ENCODE peak calls at places on chromosomes 6 and 20, in seven cellular contexts. One of them, this sample, is unnamed.

GRCh38 chr20:62774076-62774714 is 22.1 kb upstream of the MRGBP start:
- DNase-seq in HCT116: no peak
- DNase-seq in H1: no peak
- DNase-seq in HepG2: no peak
- DNase-seq in K562: no peak
- DNase-seq in SK-N-SH: no peak
- DNase-seq in GM12878: no peak
- DNase-seq in this sample: no peak

GRCh38 chr6:28141500-28142329 is at the start of gene ZKSCAN8:
- DNase-seq in SK-N-SH: peak; percentile 90
- DNase-seq in K562: peak; percentile 95
- DNase-seq in GM12878: peak; percentile 78
- DNase-seq in HepG2: peak; percentile 97
- DNase-seq in H1: peak; percentile 90
- DNase-seq in HCT116: peak; percentile 94
- DNase-seq in this sample: peak; percentile 59

GRCh38 chr20:35092524-35093244 is at the start of gene TRPC4AP:
- DNase-seq in GM12878: peak; percentile 57
- DNase-seq in HepG2: peak; percentile 92
- DNase-seq in HCT116: peak; percentile 76
- DNase-seq in H1: peak; percentile 92
- DNase-seq in SK-N-SH: peak; percentile 94
- DNase-seq in K562: peak; percentile 88
- DNase-seq in this sample: peak; percentile 94

GRCh38 chr6:6712258-6712978 is 123.9 kb downstream of the LY86 start:
- DNase-seq in K562: peak; percentile 91
- DNase-seq in HCT116: peak; percentile 38
- DNase-seq in SK-N-SH: no peak
- DNase-seq in H1: no peak
- DNase-seq in GM12878: no peak
- DNase-seq in HepG2: peak; percentile 83
- DNase-seq in this sample: no peak

GRCh38 chr20:63703976-63704748 is 3.6 kb downstream of the ARFRP1 start:
- DNase-seq in HCT116: no peak
- DNase-seq in K562: peak; percentile 2
- DNase-seq in SK-N-SH: no peak
- DNase-seq in HepG2: no peak
- DNase-seq in GM12878: no peak
- DNase-seq in H1: no peak
- DNase-seq in this sample: no peak

GRCh38 chr20:18743665-18744440 is 69.7 kb upstream of the SCP2D1 start:
- DNase-seq in SK-N-SH: no peak
- DNase-seq in HCT116: no peak
- DNase-seq in GM12878: no peak
- DNase-seq in HepG2: no peak
- DNase-seq in H1: no peak
- DNase-seq in K562: no peak
- DNase-seq in this sample: no peak

GRCh38 chr6:138817799-138818198 is 21.9 kb downstream of the ECT2L start:
- DNase-seq in H1: peak; percentile 64
- DNase-seq in HepG2: no peak
- DNase-seq in K562: no peak
- DNase-seq in GM12878: no peak
- DNase-seq in HCT116: peak; percentile 99
- DNase-seq in SK-N-SH: no peak
- DNase-seq in this sample: peak; percentile 95

GRCh38 chr20:19824861-19825260 is 66.8 kb downstream of the RIN2 start:
- DNase-seq in GM12878: no peak
- DNase-seq in HCT116: no peak
- DNase-seq in SK-N-SH: no peak
- DNase-seq in H1: no peak
- DNase-seq in HepG2: no peak
- DNase-seq in K562: no peak
- DNase-seq in this sample: no peak

GRCh38 chr6:30646450-30647038 is 389 bp upstream of the C6orf136 start:
- DNase-seq in HepG2: no peak
- DNase-seq in H1: peak; percentile 47
- DNase-seq in SK-N-SH: peak; percentile 45
- DNase-seq in GM12878: no peak
- DNase-seq in K562: peak; percentile 66
- DNase-seq in HCT116: no peak
- DNase-seq in this sample: no peak

GRCh38 chr20:7171911-7172310 is 404.4 kb downstream of the BMP2 start:
- DNase-seq in SK-N-SH: no peak
- DNase-seq in HCT116: no peak
- DNase-seq in GM12878: no peak
- DNase-seq in HepG2: no peak
- DNase-seq in K562: no peak
- DNase-seq in H1: no peak
- DNase-seq in this sample: no peak

GRCh38 chr6:15843764-15844163 is 180.9 kb upstream of the DTNBP1 start:
- DNase-seq in GM12878: no peak
- DNase-seq in H1: no peak
- DNase-seq in HCT116: no peak
- DNase-seq in K562: no peak
- DNase-seq in SK-N-SH: no peak
- DNase-seq in HepG2: no peak
- DNase-seq in this sample: no peak

GRCh38 chr6:42378125-42378524 is 73.6 kb downstream of the TRERF1 start:
- DNase-seq in HCT116: no peak
- DNase-seq in SK-N-SH: no peak
- DNase-seq in H1: no peak
- DNase-seq in HepG2: no peak
- DNase-seq in GM12878: no peak
- DNase-seq in K562: no peak
- DNase-seq in this sample: no peak
- TF ChIP-seq JUND in HCT116: no peak
- TF ChIP-seq JUND in SK-N-SH: no peak
- TF ChIP-seq JUND in H1: no peak
- TF ChIP-seq JUND in HepG2: no peak
- TF ChIP-seq JUND in GM12878: no peak
- TF ChIP-seq JUND in K562: no peak
- TF ChIP-seq JUND in this sample: no peak

DNA sequence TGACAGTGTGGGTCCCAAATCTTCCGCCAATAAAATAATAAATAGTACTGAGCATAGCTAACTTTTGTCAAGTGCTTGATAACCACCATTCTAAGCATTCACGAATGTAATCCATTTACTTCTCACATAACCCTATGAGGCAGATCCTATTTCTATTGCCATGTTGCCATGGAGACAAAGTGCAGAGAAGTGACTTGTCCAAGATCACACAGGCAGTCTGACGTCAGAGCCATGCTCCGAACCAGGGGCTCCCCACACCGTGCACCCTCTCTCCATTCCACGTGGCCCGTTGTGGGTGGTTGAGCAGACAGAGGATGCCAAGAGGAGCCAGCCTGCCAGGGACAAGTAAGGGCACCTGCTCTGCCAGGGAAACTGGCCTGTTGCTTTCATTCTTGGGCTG is 38.9 kb downstream of the CDH22 start:
- DNase-seq in K562: no peak
- DNase-seq in SK-N-SH: no peak
- DNase-seq in HCT116: no peak
- DNase-seq in HepG2: no peak
- DNase-seq in GM12878: no peak
- DNase-seq in H1: no peak
- DNase-seq in this sample: no peak
- TF ChIP-seq JUND in K562: no peak
- TF ChIP-seq JUND in SK-N-SH: no peak
- TF ChIP-seq JUND in HCT116: no peak
- TF ChIP-seq JUND in HepG2: no peak
- TF ChIP-seq JUND in GM12878: no peak
- TF ChIP-seq JUND in H1: no peak
- TF ChIP-seq JUND in this sample: no peak

DNA sequence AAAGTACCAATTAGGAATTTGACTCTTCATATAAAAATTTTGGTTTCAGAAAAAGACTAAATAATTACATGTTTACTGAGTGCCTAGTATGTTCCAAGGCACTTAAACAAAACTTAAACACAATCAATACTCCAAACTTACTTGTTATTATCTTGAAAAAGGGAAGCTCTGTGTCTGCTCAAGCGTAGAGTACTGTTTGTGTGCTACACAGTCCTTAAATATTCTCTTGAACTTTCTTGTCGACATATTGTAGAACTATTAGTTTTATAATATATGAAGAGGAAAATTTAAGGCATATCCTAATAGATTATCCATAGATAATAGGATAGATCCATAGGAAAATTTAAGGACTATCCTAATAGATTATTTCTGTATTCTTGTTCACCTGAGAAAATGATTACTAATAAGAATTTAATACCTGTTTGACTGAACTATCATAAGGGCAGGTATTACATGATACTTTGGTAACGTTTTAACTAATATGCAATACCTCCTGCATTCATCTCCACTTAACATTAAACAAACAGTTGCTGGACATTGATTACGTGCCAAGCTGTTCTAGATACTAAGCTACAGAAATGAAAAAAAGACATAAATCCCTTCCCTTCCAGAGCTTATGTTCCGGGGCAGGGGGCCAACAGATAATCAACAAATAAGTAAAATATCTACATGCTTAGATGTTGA is 115.1 kb upstream of the BCLAF1 start:
- DNase-seq in HepG2: no peak
- DNase-seq in K562: no peak
- DNase-seq in SK-N-SH: no peak
- DNase-seq in HCT116: no peak
- DNase-seq in GM12878: no peak
- DNase-seq in H1: no peak
- DNase-seq in this sample: no peak
- TF ChIP-seq JUND in HepG2: no peak
- TF ChIP-seq JUND in K562: no peak
- TF ChIP-seq JUND in SK-N-SH: no peak
- TF ChIP-seq JUND in HCT116: no peak
- TF ChIP-seq JUND in GM12878: no peak
- TF ChIP-seq JUND in H1: no peak
- TF ChIP-seq JUND in this sample: no peak

DNA sequence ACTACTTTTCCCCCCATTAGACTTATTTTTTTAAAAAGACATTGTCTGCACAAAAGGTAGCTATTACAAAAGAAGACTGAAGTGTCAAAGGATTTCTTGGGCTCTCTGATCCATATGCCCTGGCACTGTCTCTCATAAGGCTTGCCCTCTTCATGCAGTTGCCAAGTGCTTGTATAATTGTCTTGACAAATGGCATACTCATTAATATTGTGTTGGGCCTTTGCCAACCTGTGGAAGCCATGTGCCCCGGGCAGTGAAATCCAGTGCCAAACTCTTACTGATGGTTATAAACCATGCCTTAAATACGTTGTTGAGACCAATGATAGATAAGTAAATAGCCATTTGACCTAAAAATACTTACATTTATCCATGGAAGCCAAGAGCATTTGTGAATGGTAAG is 98.1 kb downstream of the FARS2 start:
- DNase-seq in HepG2: no peak
- DNase-seq in K562: no peak
- DNase-seq in H1: no peak
- DNase-seq in GM12878: no peak
- DNase-seq in HCT116: no peak
- DNase-seq in SK-N-SH: peak; percentile 42
- DNase-seq in this sample: no peak
- TF ChIP-seq JUND in HepG2: no peak
- TF ChIP-seq JUND in K562: no peak
- TF ChIP-seq JUND in H1: no peak
- TF ChIP-seq JUND in GM12878: no peak
- TF ChIP-seq JUND in HCT116: no peak
- TF ChIP-seq JUND in SK-N-SH: no peak
- TF ChIP-seq JUND in this sample: no peak

DNA sequence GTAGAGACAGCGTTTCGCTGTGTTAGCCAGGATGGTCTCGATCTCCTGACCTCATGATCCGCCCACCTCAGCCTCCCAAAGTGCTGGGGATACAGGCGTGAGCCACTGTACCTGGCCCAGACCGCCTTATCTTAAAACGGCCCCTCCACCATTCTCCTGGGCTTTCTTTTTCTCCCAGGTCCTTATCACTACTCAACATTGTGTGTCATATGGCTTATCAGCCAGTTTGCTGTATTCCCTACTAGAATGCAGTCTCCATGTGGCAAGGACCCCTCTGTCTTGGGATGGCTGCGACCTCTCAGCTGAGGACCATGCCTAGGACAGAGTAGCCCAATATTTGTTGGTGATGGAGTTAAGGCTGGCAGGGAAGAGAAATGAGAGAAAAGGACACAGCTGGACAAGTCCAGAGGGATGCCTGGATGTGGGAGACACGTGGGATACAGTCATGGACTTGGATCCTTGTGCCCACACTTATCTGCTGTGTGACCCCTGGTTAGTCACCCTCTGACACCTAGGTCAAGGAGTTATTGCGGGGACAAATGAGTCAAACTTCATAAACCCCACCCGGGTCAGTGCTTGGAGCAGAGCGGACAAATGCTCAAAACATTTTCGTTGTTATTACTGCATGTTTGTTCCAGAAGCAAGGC is 24.0 kb downstream of the ADA start:
- DNase-seq in HCT116: no peak
- DNase-seq in H1: no peak
- DNase-seq in HepG2: no peak
- DNase-seq in K562: peak; percentile 35
- DNase-seq in GM12878: no peak
- DNase-seq in SK-N-SH: no peak
- DNase-seq in this sample: no peak
- TF ChIP-seq JUND in HCT116: no peak
- TF ChIP-seq JUND in H1: no peak
- TF ChIP-seq JUND in HepG2: no peak
- TF ChIP-seq JUND in K562: peak; percentile 17
- TF ChIP-seq JUND in GM12878: no peak
- TF ChIP-seq JUND in SK-N-SH: no peak
- TF ChIP-seq JUND in this sample: no peak

DNA sequence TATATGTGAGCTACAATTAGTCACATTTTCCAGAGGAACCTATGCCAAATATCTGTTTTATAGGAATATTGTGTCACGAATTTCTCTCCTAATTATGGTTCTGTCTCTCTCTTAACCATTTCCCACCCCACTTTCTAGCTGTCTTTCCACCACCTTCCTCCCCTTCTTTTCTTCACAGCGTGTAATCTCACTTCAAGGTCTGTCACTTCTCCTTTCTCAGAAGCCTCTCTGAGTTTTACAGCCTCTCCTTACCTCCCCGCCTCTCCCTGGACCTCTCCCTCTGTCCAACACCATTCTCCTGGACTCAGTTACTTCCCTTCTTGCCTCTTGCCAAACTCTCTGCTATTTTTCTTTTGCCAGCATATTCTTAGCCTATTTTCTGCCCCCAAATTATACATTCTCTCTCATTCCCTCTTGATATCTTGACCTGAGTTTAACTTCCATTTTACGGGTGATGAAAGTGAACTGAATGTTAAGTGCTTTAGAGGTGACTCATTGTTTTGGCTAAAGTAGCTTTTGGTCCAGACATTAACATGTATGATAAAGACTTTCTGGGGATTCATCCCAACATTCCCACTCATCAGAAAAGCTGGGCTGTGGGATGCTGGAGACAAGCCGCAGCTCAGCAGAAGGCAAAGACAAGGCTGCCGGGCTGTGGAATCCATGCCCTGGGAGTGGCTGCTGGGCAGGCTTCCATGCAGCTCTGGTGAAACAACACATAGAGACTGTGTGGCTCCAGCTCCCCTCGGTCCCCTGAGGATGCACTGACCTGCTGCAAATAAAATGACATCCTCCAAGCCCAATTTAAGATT is 90.1 kb upstream of the SYNDIG1 start:
- DNase-seq in GM12878: no peak
- DNase-seq in HepG2: no peak
- DNase-seq in HCT116: no peak
- DNase-seq in K562: no peak
- DNase-seq in H1: no peak
- DNase-seq in SK-N-SH: no peak
- DNase-seq in this sample: no peak
- TF ChIP-seq JUND in GM12878: no peak
- TF ChIP-seq JUND in HepG2: no peak
- TF ChIP-seq JUND in HCT116: no peak
- TF ChIP-seq JUND in K562: no peak
- TF ChIP-seq JUND in H1: no peak
- TF ChIP-seq JUND in SK-N-SH: no peak
- TF ChIP-seq JUND in this sample: no peak

This sample was measured in T47D.